ENCODE peak calls at places on chromosome 18, in five cellular contexts. W is Right ventricle myocardium superior; K is NAMALWA; V is stimulated activated CD8-positive, alpha-beta memory T cell treated with anti-CD3 and anti-CD28 coated beads, Interleukin-4, amount 100 ng/mL, for 1 hour; E is WTC11. M is an unnamed sample.
A peak's percentile ranks its signal among the peaks of the same experiment; 100 is the strongest.

GRCh38 chr18:53534695-53535094 is 689.8 kb downstream of the MBD2 start:
- DNase-seq in W (peak; percentile 49), K (no peak), V (no peak), E (no peak), M (no peak)

GRCh38 chr18:79944126-79944731 is 7.2 kb downstream of the SLC66A2 start:
- DNase-seq in W (no peak), K (no peak), V (no peak), E (no peak), M (no peak)

GRCh38 chr18:21826641-21827302 is 86.2 kb downstream of the MIB1 start:
- DNase-seq in W (no peak), K (peak; percentile 17), V (no peak), E (no peak), M (no peak)

GRCh38 chr18:39825485-39825884 is 2129.5 kb upstream of the PIK3C3 start:
- DNase-seq in W (no peak), K (no peak), V (no peak), E (no peak), M (no peak)

GRCh38 chr18:50877545-50878265 is 1.2 kb upstream of the ME2 start:
- DNase-seq in W (no peak), K (no peak), V (no peak), E (no peak), M (no peak)

GRCh38 chr18:986071-986470 is 81.4 kb downstream of the ADCYAP1 start:
- DNase-seq in W (no peak), K (no peak), V (no peak), E (peak; percentile 16), M (no peak)

GRCh38 chr18:71250191-71250590 is 961.3 kb downstream of the SOCS6 start:
- DNase-seq in W (no peak), K (no peak), V (no peak), E (no peak), M (no peak)

GRCh38 chr18:79569720-79570119 is 109.9 kb upstream of the CTDP1 start:
- DNase-seq in W (peak; percentile 36), K (no peak), V (no peak), E (no peak), M (no peak)

GRCh38 chr18:79785831-79786230 is 11.9 kb upstream of the KCNG2 start:
- DNase-seq in W (no peak), K (no peak), V (no peak), E (no peak), M (no peak)

GRCh38 chr18:44518091-44518490 is 162.6 kb upstream of the SETBP1 start:
- DNase-seq in W (no peak), K (no peak), V (no peak), E (no peak), M (no peak)

GRCh38 chr18:4405965-4406364 is 49.1 kb downstream of the DLGAP1 start:
- DNase-seq in W (no peak), K (no peak), V (no peak), E (no peak), M (no peak)

GRCh38 chr18:76227759-76228158 is 267.3 kb downstream of the ZNF516 start:
- DNase-seq in W (no peak), K (no peak), V (no peak), E (no peak), M (no peak)

GRCh38 chr18:32907656-32908441 is 135.0 kb upstream of the KLHL14 start:
- DNase-seq in W (no peak), K (no peak), V (no peak), E (no peak), M (no peak)

GRCh38 chr18:39571511-39571910 is 2005.9 kb upstream of the CELF4 start:
- DNase-seq in W (no peak), K (peak; percentile 45), V (no peak), E (no peak), M (no peak)

GRCh38 chr18:57970356-57971095 is 73.5 kb upstream of the NEDD4L start:
- DNase-seq in W (no peak), K (peak; percentile 28), V (no peak), E (peak; percentile 76), M (peak; percentile 7)

GRCh38 chr18:45548614-45549013 is 66.7 kb upstream of the SLC14A2 start:
- DNase-seq in W (no peak), K (no peak), V (no peak), E (no peak), M (no peak)

GRCh38 chr18:3451166-3451988 is 1.4 kb downstream of the TGIF1 start:
- DNase-seq in W (peak; percentile 97), K (peak; percentile 70), V (peak; percentile 64), E (peak; percentile 86), M (peak; percentile 89)

GRCh38 chr18:39555511-39555910 is 1989.9 kb upstream of the CELF4 start:
- DNase-seq in W (no peak), K (no peak), V (no peak), E (no peak), M (no peak)

GRCh38 chr18:22817844-22818243 is 115.3 kb upstream of the RBBP8 start:
- DNase-seq in W (no peak), K (no peak), V (no peak), E (no peak), M (no peak)

GRCh38 chr18:34956663-34957062 is 84.5 kb upstream of the MAPRE2 start:
- DNase-seq in W (no peak), K (no peak), V (no peak), E (no peak), M (no peak)

GRCh38 chr18:79524181-79525078 is 128.7 kb downstream of the NFATC1 start:
- DNase-seq in W (no peak), K (no peak), V (no peak), E (no peak), M (no peak)

GRCh38 chr18:44938396-44939036 is 257.8 kb downstream of the SETBP1 start:
- DNase-seq in W (no peak), K (no peak), V (no peak), E (no peak), M (no peak)

GRCh38 chr18:35836932-35837331 is 135.5 kb upstream of the RMP24 start:
- DNase-seq in W (no peak), K (no peak), V (no peak), E (no peak), M (peak; percentile 66)

GRCh38 chr18:65363911-65364632 is 386.7 kb upstream of the CDH7 start:
- DNase-seq in W (no peak), K (no peak), V (no peak), E (no peak), M (no peak)

GRCh38 chr18:9147440-9148238 is 11.1 kb downstream of the ANKRD12 start:
- DNase-seq in W (no peak), K (peak; percentile 87), V (no peak), E (no peak), M (peak; percentile 70)

GRCh38 chr18:5103286-5103685 is 93.8 kb downstream of the AKAIN1 start:
- DNase-seq in W (no peak), K (no peak), V (no peak), E (no peak), M (no peak)

GRCh38 chr18:70452501-70452900 is 163.7 kb downstream of the SOCS6 start:
- DNase-seq in W (peak; percentile 31), K (no peak), V (no peak), E (no peak), M (no peak)

GRCh38 chr18:76396792-76397191 is 98.2 kb downstream of the ZNF516 start:
- DNase-seq in W (no peak), K (no peak), V (no peak), E (no peak), M (no peak)

GRCh38 chr18:26477828-26478466 is 70.4 kb downstream of the KCTD1 start:
- DNase-seq in W (no peak), K (no peak), V (no peak), E (no peak), M (no peak)

GRCh38 chr18:46407471-46408166 is 249.4 kb downstream of the LOXHD1 start:
- DNase-seq in W (no peak), K (no peak), V (no peak), E (no peak), M (no peak)

GRCh38 chr18:24918257-24918656 is 433.7 kb downstream of the ZNF521 start:
- DNase-seq in W (no peak), K (no peak), V (no peak), E (no peak), M (no peak)

GRCh38 chr18:22342625-22343024 is 75.1 kb downstream of the CTAGE1 start:
- DNase-seq in W (no peak), K (no peak), V (no peak), E (no peak), M (no peak)

GRCh38 chr18:10140928-10141327 is 227.1 kb downstream of the VAPA start:
- DNase-seq in W (no peak), K (no peak), V (no peak), E (no peak), M (peak; percentile 97)

GRCh38 chr18:13022644-13023043 is 31.5 kb downstream of the CEP192 start:
- DNase-seq in W (no peak), K (no peak), V (no peak), E (no peak), M (no peak)

GRCh38 chr18:2281523-2282199 is 289.6 kb downstream of the METTL4 start:
- DNase-seq in W (no peak), K (no peak), V (no peak), E (no peak), M (no peak)

GRCh38 chr18:7158201-7158600 is 40.6 kb upstream of the LAMA1 start:
- DNase-seq in W (no peak), K (no peak), V (no peak), E (no peak), M (no peak)

GRCh38 chr18:995641-996040 is 91.0 kb downstream of the ADCYAP1 start:
- DNase-seq in W (no peak), K (no peak), V (no peak), E (no peak), M (no peak)

GRCh38 chr18:56651771-56652092 is 573 bp downstream of the WDR7 start:
- DNase-seq in W (no peak), K (no peak), V (no peak), E (no peak), M (no peak)